ENCODE peak calls at places on chromosomes 13 and 19, in four cellular contexts. V is IMR-90, G is H9, D is H1. I is an unnamed sample.

GRCh38 chr13:36428083-36428482 is 4.2 kb upstream of the CCNA1 start:
- DNase-seq in G (no peak), D (no peak), V (no peak), I (no peak)

GRCh38 chr13:84445776-84446175 is 563.5 kb upstream of the SLITRK1 start:
- DNase-seq in G (no peak), D (no peak), V (peak; percentile 71), I (no peak)

GRCh38 chr13:88022826-88023225 is 351.7 kb downstream of the SLITRK5 start:
- DNase-seq in G (no peak), V (no peak), D (no peak), I (no peak)

GRCh38 chr13:98577823-98578285 is 947 bp upstream of the STK24 start:
- DNase-seq in V (no peak), D (no peak), G (no peak), I (no peak)

GRCh38 chr19:3062165-3063105 is at the start of gene TLE5:
- DNase-seq in G (no peak), V (no peak), D (peak; percentile 56), I (peak; percentile 38)

GRCh38 chr19:56637976-56638555 is 4.9 kb upstream of the SMIM17 start:
- DNase-seq in D (peak; percentile 85), G (peak; percentile 69), V (peak; percentile 65), I (peak; percentile 93)

GRCh38 chr19:15265214-15265613 is 33.0 kb upstream of the EPHX3 start:
- DNase-seq in V (no peak), G (no peak), D (no peak), I (no peak)

GRCh38 chr13:20128459-20128927 is 32.4 kb downstream of the GJA3 start:
- DNase-seq in D (no peak), V (no peak), G (peak; percentile 45), I (no peak)

GRCh38 chr13:62185631-62186256 is 770.1 kb upstream of the PCDH20 start:
- DNase-seq in G (peak; percentile 42), V (no peak), D (no peak), I (peak; percentile 63)

DNA sequence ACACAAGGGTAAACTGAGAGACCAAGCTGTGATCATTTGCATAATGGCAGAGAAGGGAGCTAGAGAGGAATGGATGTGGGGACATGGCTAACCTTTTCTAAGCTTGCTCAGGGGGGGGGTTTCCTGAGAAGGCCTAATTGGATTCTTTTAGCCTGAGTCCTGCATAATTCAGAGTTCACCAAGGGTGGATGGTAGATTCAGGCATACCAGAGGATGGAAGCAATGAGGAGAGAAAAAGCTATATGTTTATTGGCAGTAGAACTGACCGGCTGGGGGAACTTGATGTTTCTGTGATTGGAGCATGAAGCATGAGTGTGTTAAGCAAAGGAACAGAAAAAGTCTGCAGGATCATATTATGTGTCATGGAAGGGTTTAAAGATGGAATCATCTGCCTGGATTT is 65.9 kb upstream of the KLF12 start:
- DNase-seq in V (peak; percentile 86), G (no peak), D (no peak), I (peak; percentile 23)
- H2BK120ac ChIP-seq in V (peak overlapping the region; percentile 88), G (no peak overlapping the region), D (no peak overlapping the region), I (no peak overlapping the region)

GRCh38 chr19:45245826-45246225 is 619 bp upstream of the EXOC3L2 start:
- DNase-seq in D (no peak), V (no peak), G (no peak), I (no peak)
- H4K5ac ChIP-seq in D (no peak overlapping the region), V (no peak overlapping the region), G (no peak overlapping the region), I (no peak overlapping the region)

GRCh38 chr19:45346449-45346848 is 5.9 kb downstream of the KLC3 start:
- DNase-seq in V (no peak), G (peak; percentile 75), D (no peak), I (peak; percentile 46)
- H2BK120ac ChIP-seq in V (no peak overlapping the region), G (no peak overlapping the region), D (no peak overlapping the region), I (no peak overlapping the region)

GRCh38 chr19:5058456-5059190 is 89.7 kb downstream of the KDM4B start:
- DNase-seq in G (no peak), V (peak; percentile 41), D (no peak), I (no peak)
- H4K5ac ChIP-seq in G (no peak overlapping the region), V (no peak overlapping the region), D (no peak overlapping the region), I (no peak overlapping the region)

GRCh38 chr19:6372594-6373095 is at the start of gene ALKBH7:
- DNase-seq in G (peak; percentile 99), V (peak; percentile 100), D (peak; percentile 92), I (peak; percentile 100)
- H2BK120ac ChIP-seq in G (no peak within 1 kb of the TSS), V (peak within 1 kb of the TSS; percentile 34), D (no peak within 1 kb of the TSS), I (no peak within 1 kb of the TSS)

GRCh38 chr13:34682406-34682805 is 259.7 kb upstream of the NBEA start:
- DNase-seq in V (no peak), D (no peak), G (no peak), I (no peak)
- H4K5ac ChIP-seq in V (no peak overlapping the region), D (no peak overlapping the region), G (no peak overlapping the region), I (no peak overlapping the region)

GRCh38 chr19:41439441-41440222 is at the start of gene DMAC2:
- DNase-seq in V (peak; percentile 97), D (peak; percentile 96), G (peak; percentile 98), I (peak; percentile 100)
- H2BK120ac ChIP-seq in V (peak within 1 kb of the TSS; percentile 72), D (no peak within 1 kb of the TSS), G (no peak within 1 kb of the TSS), I (no peak within 1 kb of the TSS)